ENCODE peak calls at places on chromosomes 3 and 15, in seven cellular contexts. V, G, I, H, Y, E and T are unnamed samples.

GRCh38 chr3:154210986-154211385 is 89.8 kb downstream of the ARHGEF26 start:
- DNase-seq in E (no peak), I (no peak), V (no peak), G (no peak), H (no peak), Y (no peak), T (no peak)

GRCh38 chr3:15064299-15064834 is 748 bp downstream of the MRPS25 start:
- DNase-seq in E (peak), V (no peak), H (peak), I (peak), G (peak), Y (no peak), T (peak)

GRCh38 chr3:69009559-69010410 is 3.7 kb downstream of the EOGT start:
- DNase-seq in I (peak), H (no peak), Y (no peak), E (no peak), V (no peak), G (no peak), T (no peak)

GRCh38 chr3:100427694-100428093 is 26.4 kb downstream of the LNP1 start:
- DNase-seq in G (no peak), H (no peak), Y (no peak), V (no peak), I (no peak), E (no peak), T (no peak)

GRCh38 chr3:146159037-146159436 is 1.9 kb downstream of the PLOD2 start:
- DNase-seq in E (no peak), G (no peak), H (no peak), Y (no peak), V (no peak), I (no peak), T (no peak)

GRCh38 chr3:108180214-108180613 is 42.0 kb downstream of the IFT57 start:
- DNase-seq in I (no peak), V (no peak), G (no peak), H (no peak), Y (no peak), E (peak), T (no peak)

GRCh38 chr15:34889486-34889885 is 80.1 kb downstream of the AQR start:
- DNase-seq in Y (no peak), E (no peak), G (no peak), H (no peak), I (no peak), V (no peak), T (no peak)

GRCh38 chr3:107068980-107069379 is 308.3 kb upstream of the CCDC54 start:
- DNase-seq in H (no peak), V (no peak), I (peak), G (no peak), Y (no peak), E (peak), T (no peak)

GRCh38 chr3:135109681-135110080 is 314.6 kb downstream of the EPHB1 start:
- DNase-seq in Y (no peak), H (no peak), I (no peak), E (no peak), V (no peak), G (no peak), T (peak)

GRCh38 chr3:29331830-29332637 is 51.2 kb downstream of the RBMS3 start:
- DNase-seq in V (no peak), H (no peak), Y (no peak), E (no peak), I (peak), G (no peak), T (no peak)

GRCh38 chr3:123143669-123144411 is 57.9 kb upstream of the SEC22A start:
- DNase-seq in I (peak), H (no peak), V (no peak), Y (no peak), E (no peak), G (no peak), T (no peak)

GRCh38 chr15:81950841-81951414 is 94.9 kb downstream of the MEX3B start:
- DNase-seq in E (no peak), V (no peak), Y (no peak), I (peak), G (no peak), H (no peak), T (no peak)

GRCh38 chr3:69842789-69843188 is 103.5 kb downstream of the MITF start:
- DNase-seq in V (no peak), Y (no peak), E (no peak), G (no peak), I (no peak), H (no peak), T (no peak)